ENCODE peak calls at places on chromosome 18, in six cellular contexts. Z is stimulated activated CD8-positive, alpha-beta memory T cell treated with anti-CD3 and anti-CD28 coated beads, Interleukin-4, amount 100 ng/mL, for 1 hour; Y is epithelial cell of esophagus; J is sigmoid colon; T is NCI-H774; D is AG04449. R is an unnamed sample.

GRCh38 chr18:9596257-9596656 is 18.1 kb downstream of the PPP4R1 start:
- DNase-seq in D (no peak), J (no peak), T (no peak), Y (no peak), Z (no peak), R (no peak)

GRCh38 chr18:400466-400865 is 100.0 kb downstream of the COLEC12 start:
- DNase-seq in T (no peak), J (no peak), Z (no peak), Y (no peak), D (peak), R (peak)

GRCh38 chr18:2108581-2108980 is 462.7 kb downstream of the METTL4 start:
- DNase-seq in T (no peak), J (no peak), Z (no peak), Y (no peak), D (no peak), R (no peak)

GRCh38 chr18:7325126-7325430 is 94.2 kb downstream of the LRRC30 start:
- DNase-seq in D (no peak), Y (peak), J (no peak), T (no peak), Z (no peak), R (no peak)

GRCh38 chr18:9987355-9987754 is 73.5 kb downstream of the VAPA start:
- DNase-seq in Y (no peak), D (no peak), Z (no peak), T (no peak), J (no peak), R (no peak)

GRCh38 chr18:57435851-57436192 is 648 bp downstream of the ONECUT2 start:
- DNase-seq in Y (no peak), D (no peak), J (no peak), T (no peak), Z (no peak), R (no peak)

GRCh38 chr18:67661555-67661954 is 145.0 kb upstream of the DSEL start:
- DNase-seq in Z (no peak), D (no peak), Y (peak), J (no peak), T (no peak), R (no peak)

GRCh38 chr18:22505136-22505535 is 87.4 kb upstream of the CTAGE1 start:
- DNase-seq in Z (no peak), J (no peak), Y (no peak), D (no peak), T (no peak), R (peak)

GRCh38 chr18:62105373-62105772 is 81.5 kb downstream of the PIGN start:
- DNase-seq in J (no peak), D (no peak), Z (no peak), Y (no peak), T (no peak), R (no peak)

GRCh38 chr18:79305976-79306375 is 89.8 kb upstream of the NFATC1 start:
- DNase-seq in Z (no peak), J (no peak), T (no peak), D (no peak), Y (no peak), R (no peak)

GRCh38 chr18:63316612-63317555 is 2.7 kb downstream of the BCL2 start:
- DNase-seq in T (no peak), D (no peak), Y (no peak), Z (no peak), J (no peak), R (no peak)

GRCh38 chr18:44799422-44800421 is 119.0 kb downstream of the SETBP1 start:
- DNase-seq in T (no peak), Z (no peak), D (no peak), Y (no peak), J (no peak), R (no peak)

GRCh38 chr18:50429207-50429948 is 54.5 kb downstream of the SKA1 start:
- DNase-seq in Z (no peak), T (peak), J (no peak), D (no peak), Y (peak), R (peak)

GRCh38 chr18:45836242-45837215 is 11.1 kb downstream of the SIGLEC15 start:
- DNase-seq in Y (no peak), T (no peak), D (no peak), J (no peak), Z (no peak), R (peak)

GRCh38 chr18:5303636-5304035 is 8.1 kb upstream of the ZBTB14 start:
- DNase-seq in Y (no peak), J (no peak), D (no peak), T (no peak), Z (no peak), R (no peak)

GRCh38 chr18:43571078-43571689 is 293.9 kb upstream of the SYT4 start:
- DNase-seq in D (no peak), J (no peak), Z (no peak), Y (peak), T (peak), R (peak)

GRCh38 chr18:4639628-4640310 is 184.7 kb upstream of the DLGAP1 start:
- DNase-seq in J (no peak), T (no peak), D (no peak), Y (no peak), Z (no peak), R (no peak)

GRCh38 chr18:28960146-28960545 is 783.2 kb upstream of the CDH2 start:
- DNase-seq in D (no peak), T (no peak), Y (peak), J (no peak), Z (no peak), R (no peak)

GRCh38 chr18:74499633-74500032 is 3.5 kb downstream of the CNDP2 start:
- DNase-seq in Z (no peak), T (no peak), D (no peak), J (peak), Y (peak), R (peak)

GRCh38 chr18:22170421-22171262 is 1.3 kb downstream of the GATA6 start:
- DNase-seq in T (no peak), J (peak), Y (peak), D (no peak), Z (no peak), R (peak)

GRCh38 chr18:63444567-63444966 is 22.3 kb upstream of the VPS4B start:
- DNase-seq in T (no peak), Z (no peak), J (no peak), Y (peak), D (peak), R (peak)

GRCh38 chr18:51447351-51447896 is 249.9 kb upstream of the MEX3C start:
- DNase-seq in Z (no peak), D (no peak), T (no peak), J (no peak), Y (peak), R (no peak)

GRCh38 chr18:23038712-23039111 is 96.6 kb upstream of the CABLES1 start:
- DNase-seq in J (no peak), T (no peak), D (no peak), Y (peak), Z (no peak), R (peak)

GRCh38 chr18:49243391-49243790 is 217.1 kb downstream of the DYM start:
- DNase-seq in T (no peak), J (no peak), Y (peak), Z (no peak), D (no peak), R (no peak)

GRCh38 chr18:48775372-48776160 is 175.2 kb downstream of the SMAD7 start:
- DNase-seq in D (no peak), Z (no peak), J (no peak), Y (no peak), T (no peak), R (no peak)

GRCh38 chr18:35322486-35323258 is 21.5 kb downstream of the ZNF24 start:
- DNase-seq in D (no peak), Y (peak), J (no peak), T (no peak), Z (no peak), R (peak)

GRCh38 chr18:3211236-3211992 is 8.4 kb downstream of the MYOM1 start:
- DNase-seq in D (no peak), Y (no peak), T (peak), J (no peak), Z (no peak), R (peak)

GRCh38 chr18:55988537-55988936 is 400.5 kb upstream of the TCF4 start:
- DNase-seq in Z (no peak), Y (peak), T (no peak), J (no peak), D (no peak), R (peak)

GRCh38 chr18:26531600-26532150 is 16.7 kb downstream of the KCTD1 start:
- DNase-seq in Y (no peak), D (no peak), T (no peak), J (no peak), Z (no peak), R (no peak)

GRCh38 chr18:27942706-27943105 is 234.2 kb downstream of the CDH2 start:
- DNase-seq in J (no peak), D (no peak), T (no peak), Y (peak), Z (no peak), R (peak)

GRCh38 chr18:2515908-2516625 is 55.2 kb downstream of the METTL4 start:
- DNase-seq in D (peak), Z (no peak), J (no peak), T (no peak), Y (peak), R (peak)

R was measured in mesenchymal stem cell.